ENCODE peak calls at places on chromosome 2, in four cellular contexts. One of them, this sample, is unnamed.

GRCh38 chr2:53452957-53453748 is 314.5 kb upstream of the CHAC2 start:
- DNase-seq in H1: no peak
- DNase-seq in SK-N-SH: no peak
- DNase-seq in HCT116: no peak
- DNase-seq in this sample: no peak

GRCh38 chr2:32342811-32343210 is 14.0 kb upstream of the BIRC6 start:
- DNase-seq in SK-N-SH: peak
- DNase-seq in HCT116: no peak
- DNase-seq in H1: no peak
- DNase-seq in this sample: no peak

GRCh38 chr2:103506812-103507211 is 745.0 kb downstream of the TMEM182 start:
- DNase-seq in H1: no peak
- DNase-seq in HCT116: no peak
- DNase-seq in SK-N-SH: no peak
- DNase-seq in this sample: no peak

GRCh38 chr2:106575955-106576354 is 88.8 kb downstream of the CD8B2 start:
- DNase-seq in H1: no peak
- DNase-seq in HCT116: no peak
- DNase-seq in SK-N-SH: peak
- DNase-seq in this sample: peak

GRCh38 chr2:219576505-219577388 is 4.6 kb downstream of the INHA start:
- DNase-seq in HCT116: no peak
- DNase-seq in SK-N-SH: no peak
- DNase-seq in H1: no peak
- DNase-seq in this sample: peak

GRCh38 chr2:60961457-60961856 is 56.1 kb upstream of the PEX13 start:
- DNase-seq in SK-N-SH: no peak
- DNase-seq in H1: no peak
- DNase-seq in HCT116: no peak
- DNase-seq in this sample: no peak

GRCh38 chr2:67503066-67503795 is 106.1 kb downstream of the ETAA1 start:
- DNase-seq in SK-N-SH: no peak
- DNase-seq in H1: no peak
- DNase-seq in HCT116: no peak
- DNase-seq in this sample: no peak

GRCh38 chr2:146874260-146874658 is 970.6 kb upstream of the ACVR2A start:
- DNase-seq in H1: no peak
- DNase-seq in SK-N-SH: no peak
- DNase-seq in HCT116: peak
- DNase-seq in this sample: no peak

GRCh38 chr2:7697052-7697451 is 779.8 kb downstream of the RNF144A start:
- DNase-seq in SK-N-SH: no peak
- DNase-seq in H1: no peak
- DNase-seq in HCT116: no peak
- DNase-seq in this sample: no peak

GRCh38 chr2:103144837-103145236 is 383.0 kb downstream of the TMEM182 start:
- DNase-seq in SK-N-SH: no peak
- DNase-seq in HCT116: no peak
- DNase-seq in H1: no peak
- DNase-seq in this sample: no peak

GRCh38 chr2:85524567-85524923 is 14.4 kb upstream of the MAT2A start:
- DNase-seq in SK-N-SH: peak
- DNase-seq in H1: no peak
- DNase-seq in HCT116: no peak
- DNase-seq in this sample: no peak

GRCh38 chr2:174012347-174013309 is 47.5 kb upstream of the SP3 start:
- DNase-seq in HCT116: no peak
- DNase-seq in SK-N-SH: no peak
- DNase-seq in H1: no peak
- DNase-seq in this sample: no peak

GRCh38 chr2:96874099-96874831 is 4.4 kb upstream of the SEMA4C start:
- DNase-seq in HCT116: no peak
- DNase-seq in SK-N-SH: no peak
- DNase-seq in H1: no peak
- DNase-seq in this sample: no peak

GRCh38 chr2:136363921-136364320 is 246.0 kb upstream of the CXCR4 start:
- DNase-seq in H1: no peak
- DNase-seq in HCT116: no peak
- DNase-seq in SK-N-SH: no peak
- DNase-seq in this sample: no peak

GRCh38 chr2:161676902-161677496 is 52.8 kb downstream of the SLC4A10 start:
- DNase-seq in SK-N-SH: no peak
- DNase-seq in HCT116: no peak
- DNase-seq in H1: no peak
- DNase-seq in this sample: no peak

GRCh38 chr2:16666453-16666801 is 793 bp upstream of the CYRIA start:
- DNase-seq in HCT116: no peak
- DNase-seq in SK-N-SH: no peak
- DNase-seq in H1: peak
- DNase-seq in this sample: no peak
- TF ChIP-seq JUND in HCT116: no peak
- TF ChIP-seq JUND in SK-N-SH: no peak
- TF ChIP-seq JUND in H1: no peak
- TF ChIP-seq JUND in this sample: no peak

GRCh38 chr2:46076251-46076650 is 221.0 kb upstream of the EPAS1 start:
- DNase-seq in HCT116: no peak
- DNase-seq in H1: no peak
- DNase-seq in SK-N-SH: no peak
- DNase-seq in this sample: no peak
- TF ChIP-seq JUND in HCT116: no peak
- TF ChIP-seq JUND in H1: no peak
- TF ChIP-seq JUND in SK-N-SH: no peak
- TF ChIP-seq JUND in this sample: no peak

DNA sequence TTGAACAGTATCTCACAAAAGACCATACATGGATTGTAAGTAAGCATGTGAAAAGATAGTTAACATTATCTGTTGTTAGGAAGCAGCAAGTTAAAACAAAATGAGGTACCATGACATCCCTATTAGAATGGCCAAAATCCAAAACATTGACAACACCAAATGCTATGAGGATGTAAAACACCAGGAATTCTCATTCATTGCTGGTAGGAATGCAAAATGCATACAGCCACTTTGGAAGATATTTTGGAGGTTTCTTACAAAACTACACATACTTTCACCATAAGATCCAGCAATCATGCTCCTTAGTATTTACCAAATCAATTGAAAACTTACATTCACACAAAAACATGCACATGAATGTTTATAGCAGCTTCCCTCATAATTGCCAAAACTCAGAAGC is 30.9 kb upstream of the ICOS start:
- DNase-seq in SK-N-SH: no peak
- DNase-seq in HCT116: no peak
- DNase-seq in H1: no peak
- DNase-seq in this sample: no peak
- TF ChIP-seq JUND in SK-N-SH: no peak
- TF ChIP-seq JUND in HCT116: no peak
- TF ChIP-seq JUND in H1: no peak
- TF ChIP-seq JUND in this sample: no peak

GRCh38 chr2:74417763-74418162 is 3.7 kb downstream of the C2orf81 start:
- DNase-seq in H1: no peak
- DNase-seq in SK-N-SH: peak
- DNase-seq in HCT116: no peak
- DNase-seq in this sample: no peak
- TF ChIP-seq JUND in H1: no peak
- TF ChIP-seq JUND in SK-N-SH: no peak
- TF ChIP-seq JUND in HCT116: no peak
- TF ChIP-seq JUND in this sample: no peak

GRCh38 chr2:10048501-10049171 is 5.3 kb downstream of the KLF11 start:
- DNase-seq in SK-N-SH: peak
- DNase-seq in H1: no peak
- DNase-seq in HCT116: peak
- DNase-seq in this sample: peak
- TF ChIP-seq JUND in SK-N-SH: no peak
- TF ChIP-seq JUND in H1: no peak
- TF ChIP-seq JUND in HCT116: no peak
- TF ChIP-seq JUND in this sample: no peak

GRCh38 chr2:197229509-197230458 is 80.8 kb downstream of the ANKRD44 start:
- DNase-seq in HCT116: no peak
- DNase-seq in SK-N-SH: no peak
- DNase-seq in H1: no peak
- DNase-seq in this sample: no peak
- TF ChIP-seq JUND in HCT116: no peak
- TF ChIP-seq JUND in SK-N-SH: no peak
- TF ChIP-seq JUND in H1: no peak
- TF ChIP-seq JUND in this sample: no peak

This sample was measured in T47D.